ENCODE peak calls at places on chromosomes 7 and 10, in five cellular contexts. A, S, E, B and Y are unnamed samples.

GRCh38 chr7:140562921-140563600 is 77.6 kb downstream of the DENND2A start:
- DNase-seq in A (no peak), S (no peak), E (no peak), B (no peak), Y (peak; percentile 44)

GRCh38 chr7:133575726-133576125 is 322.8 kb downstream of the EXOC4 start:
- DNase-seq in A (no peak), S (no peak), E (no peak), B (no peak), Y (no peak)

GRCh38 chr7:130210181-130210935 is 2.7 kb downstream of the SSMEM1 start:
- DNase-seq in A (peak; percentile 70), S (no peak), E (no peak), B (no peak), Y (no peak)

GRCh38 chr7:83060218-83060617 is 102.5 kb downstream of the PCLO start:
- DNase-seq in A (no peak), S (no peak), E (no peak), B (no peak), Y (no peak)

GRCh38 chr7:139044813-139045794 is 9.3 kb upstream of the ZC3HAV1L start:
- DNase-seq in A (no peak), S (no peak), E (no peak), B (no peak), Y (no peak)

GRCh38 chr7:78226059-78226658 is 427.6 kb downstream of the PHTF2 start:
- DNase-seq in A (peak; percentile 42), S (peak; percentile 8), E (no peak), B (no peak), Y (peak; percentile 2)

GRCh38 chr10:72170263-72170662 is 45.5 kb upstream of the ANAPC16 start:
- DNase-seq in A (peak; percentile 8), S (no peak), E (no peak), B (no peak), Y (no peak)

GRCh38 chr10:15725603-15726002 is 5.9 kb upstream of the ITGA8 start:
- DNase-seq in A (peak; percentile 74), S (peak; percentile 65), E (no peak), B (no peak), Y (peak; percentile 75)

GRCh38 chr7:157411580-157411979 is 74.8 kb downstream of the DNAJB6 start:
- DNase-seq in A (peak; percentile 90), S (peak; percentile 37), E (peak; percentile 26), B (no peak), Y (no peak)